ENCODE peak calls at places on chromosomes 12 and 14, in five cellular contexts. One of them, this sample, is unnamed. For H3K4me1, the result is how much of the 10 kb centered on the place peaks cover.

GRCh38 chr14:63508033-63508432 is 35.1 kb downstream of the PPP2R5E start:
- DNase-seq in mucosa of descending colon: no peak
- DNase-seq in psoas muscle: no peak
- DNase-seq in stomach: no peak
- DNase-seq in ascending aorta: no peak
- DNase-seq in this sample: no peak

GRCh38 chr12:10182662-10183061 is 3.8 kb downstream of the TMEM52B start:
- DNase-seq in mucosa of descending colon: no peak
- DNase-seq in psoas muscle: no peak
- DNase-seq in stomach: no peak
- DNase-seq in ascending aorta: no peak
- DNase-seq in this sample: no peak

GRCh38 chr12:105024926-105025325 is 38.8 kb downstream of the NOPCHAP1 start:
- DNase-seq in mucosa of descending colon: no peak
- DNase-seq in psoas muscle: no peak
- DNase-seq in stomach: no peak
- DNase-seq in ascending aorta: no peak
- DNase-seq in this sample: no peak

GRCh38 chr12:6219980-6220379 is 19.8 kb downstream of the CD9 start:
- DNase-seq in mucosa of descending colon: no peak
- DNase-seq in psoas muscle: no peak
- DNase-seq in stomach: no peak
- DNase-seq in ascending aorta: no peak
- DNase-seq in this sample: no peak

GRCh38 chr14:100250732-100251465 is 12.0 kb downstream of the YY1 start:
- DNase-seq in mucosa of descending colon: no peak
- DNase-seq in psoas muscle: no peak
- DNase-seq in stomach: no peak
- DNase-seq in ascending aorta: no peak
- DNase-seq in this sample: no peak

GRCh38 chr12:79933580-79934264 is 1.2 kb downstream of the PPP1R12A start:
- DNase-seq in mucosa of descending colon: no peak
- DNase-seq in psoas muscle: no peak
- DNase-seq in stomach: no peak
- DNase-seq in ascending aorta: no peak
- DNase-seq in this sample: peak

GRCh38 chr12:3230758-3231375 is 153.7 kb downstream of the TSPAN9 start:
- DNase-seq in mucosa of descending colon: no peak
- DNase-seq in psoas muscle: no peak
- DNase-seq in stomach: no peak
- DNase-seq in ascending aorta: no peak
- DNase-seq in this sample: no peak

GRCh38 chr12:48192861-48193260 is 9.4 kb downstream of the CCDC184 start:
- DNase-seq in mucosa of descending colon: no peak
- DNase-seq in psoas muscle: no peak
- DNase-seq in stomach: no peak
- DNase-seq in ascending aorta: no peak
- DNase-seq in this sample: no peak

GRCh38 chr12:109949089-109949488 is 47.1 kb downstream of the GIT2 start:
- DNase-seq in mucosa of descending colon: no peak
- DNase-seq in psoas muscle: no peak
- DNase-seq in stomach: no peak
- DNase-seq in ascending aorta: no peak
- DNase-seq in this sample: no peak

GRCh38 chr12:95988506-95989275 is 7.5 kb downstream of the HAL start:
- DNase-seq in mucosa of descending colon: no peak
- DNase-seq in psoas muscle: no peak
- DNase-seq in stomach: no peak
- DNase-seq in ascending aorta: no peak
- DNase-seq in this sample: no peak

GRCh38 chr12:117059156-117059555 is 40.1 kb downstream of the TESC start:
- DNase-seq in mucosa of descending colon: no peak
- DNase-seq in psoas muscle: no peak
- DNase-seq in stomach: no peak
- DNase-seq in ascending aorta: no peak
- DNase-seq in this sample: no peak
- H3K4me1 ChIP-seq in mucosa of descending colon: under half
- H3K4me1 ChIP-seq in psoas muscle: under half
- H3K4me1 ChIP-seq in stomach: under half
- H3K4me1 ChIP-seq in ascending aorta: under half
- H3K4me1 ChIP-seq in this sample: under half

GRCh38 chr14:89616425-89617141 is 199.6 kb upstream of the FOXN3 start:
- DNase-seq in mucosa of descending colon: no peak
- DNase-seq in psoas muscle: no peak
- DNase-seq in stomach: no peak
- DNase-seq in ascending aorta: no peak
- DNase-seq in this sample: peak
- H3K4me1 ChIP-seq in mucosa of descending colon: under half
- H3K4me1 ChIP-seq in psoas muscle: under half
- H3K4me1 ChIP-seq in stomach: half or more
- H3K4me1 ChIP-seq in ascending aorta: under half
- H3K4me1 ChIP-seq in this sample: under half

GRCh38 chr12:39959467-39959866 is 146.4 kb downstream of the SLC2A13 start:
- DNase-seq in mucosa of descending colon: no peak
- DNase-seq in psoas muscle: no peak
- DNase-seq in stomach: no peak
- DNase-seq in ascending aorta: no peak
- DNase-seq in this sample: no peak

GRCh38 chr12:39959016-39959415 is 146.9 kb downstream of the SLC2A13 start:
- DNase-seq in mucosa of descending colon: no peak
- DNase-seq in psoas muscle: no peak
- DNase-seq in stomach: no peak
- DNase-seq in ascending aorta: no peak
- DNase-seq in this sample: no peak

DNA sequence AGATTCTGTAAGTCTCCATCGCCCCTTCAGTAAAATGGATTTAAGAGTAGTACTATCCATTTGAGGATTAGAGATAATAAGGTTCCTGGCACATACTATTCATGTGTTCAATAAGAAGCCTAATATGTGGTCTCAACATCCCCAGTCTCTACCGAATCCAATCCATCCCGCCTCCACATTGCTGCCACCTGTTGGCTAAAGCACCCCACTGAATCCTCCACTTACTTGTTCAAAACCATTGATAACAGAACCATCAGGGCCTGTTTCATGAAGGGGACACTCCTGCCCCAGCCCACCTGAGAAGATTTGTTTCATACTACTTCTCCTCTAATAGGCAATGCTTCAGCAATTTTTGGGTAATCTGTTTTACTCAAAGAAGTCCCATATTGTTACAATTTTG is 147.5 kb downstream of the SLC2A13 start:
- DNase-seq in mucosa of descending colon: no peak
- DNase-seq in psoas muscle: no peak
- DNase-seq in stomach: no peak
- DNase-seq in ascending aorta: no peak
- DNase-seq in this sample: no peak
- H3K4me1 ChIP-seq in mucosa of descending colon: under half
- H3K4me1 ChIP-seq in psoas muscle: under half
- H3K4me1 ChIP-seq in stomach: under half
- H3K4me1 ChIP-seq in ascending aorta: under half
- H3K4me1 ChIP-seq in this sample: under half

GRCh38 chr12:53466640-53467039 is 14.7 kb downstream of the PCBP2 start:
- DNase-seq in mucosa of descending colon: no peak
- DNase-seq in psoas muscle: no peak
- DNase-seq in stomach: no peak
- DNase-seq in ascending aorta: no peak
- DNase-seq in this sample: no peak
- H3K4me1 ChIP-seq in mucosa of descending colon: under half
- H3K4me1 ChIP-seq in psoas muscle: half or more
- H3K4me1 ChIP-seq in stomach: half or more
- H3K4me1 ChIP-seq in ascending aorta: under half
- H3K4me1 ChIP-seq in this sample: half or more

GRCh38 chr12:26686438-26686837 is 146.6 kb downstream of the ITPR2 start:
- DNase-seq in mucosa of descending colon: no peak
- DNase-seq in psoas muscle: no peak
- DNase-seq in stomach: no peak
- DNase-seq in ascending aorta: no peak
- DNase-seq in this sample: no peak

GRCh38 chr12:26678697-26679660 is 154.0 kb downstream of the ITPR2 start:
- DNase-seq in mucosa of descending colon: no peak
- DNase-seq in psoas muscle: no peak
- DNase-seq in stomach: no peak
- DNase-seq in ascending aorta: no peak
- DNase-seq in this sample: no peak

GRCh38 chr12:26680724-26681455 is 152.1 kb downstream of the ITPR2 start:
- DNase-seq in mucosa of descending colon: no peak
- DNase-seq in psoas muscle: no peak
- DNase-seq in stomach: no peak
- DNase-seq in ascending aorta: no peak
- DNase-seq in this sample: no peak

GRCh38 chr12:26688344-26688904 is 144.6 kb downstream of the ITPR2 start:
- DNase-seq in mucosa of descending colon: no peak
- DNase-seq in psoas muscle: no peak
- DNase-seq in stomach: no peak
- DNase-seq in ascending aorta: no peak
- DNase-seq in this sample: no peak

GRCh38 chr12:26683443-26683842 is 149.6 kb downstream of the ITPR2 start:
- DNase-seq in mucosa of descending colon: no peak
- DNase-seq in psoas muscle: no peak
- DNase-seq in stomach: no peak
- DNase-seq in ascending aorta: no peak
- DNase-seq in this sample: no peak
- H3K4me1 ChIP-seq in mucosa of descending colon: under half
- H3K4me1 ChIP-seq in psoas muscle: under half
- H3K4me1 ChIP-seq in stomach: under half
- H3K4me1 ChIP-seq in ascending aorta: under half
- H3K4me1 ChIP-seq in this sample: under half

GRCh38 chr12:75969768-75970167 is 61.8 kb downstream of the PHLDA1 start:
- DNase-seq in mucosa of descending colon: no peak
- DNase-seq in psoas muscle: no peak
- DNase-seq in stomach: no peak
- DNase-seq in ascending aorta: no peak
- DNase-seq in this sample: no peak
- H3K4me1 ChIP-seq in mucosa of descending colon: under half
- H3K4me1 ChIP-seq in psoas muscle: under half
- H3K4me1 ChIP-seq in stomach: under half
- H3K4me1 ChIP-seq in ascending aorta: under half
- H3K4me1 ChIP-seq in this sample: under half

GRCh38 chr14:69631509-69631908 is 20.1 kb downstream of the SUSD6 start:
- DNase-seq in mucosa of descending colon: no peak
- DNase-seq in psoas muscle: no peak
- DNase-seq in stomach: no peak
- DNase-seq in ascending aorta: no peak
- DNase-seq in this sample: no peak
- H3K4me1 ChIP-seq in mucosa of descending colon: under half
- H3K4me1 ChIP-seq in psoas muscle: half or more
- H3K4me1 ChIP-seq in stomach: half or more
- H3K4me1 ChIP-seq in ascending aorta: half or more
- H3K4me1 ChIP-seq in this sample: under half